ENCODE peak calls at places on chromosomes 3 and 15, in eight cellular contexts. One of them, this sample, is unnamed.
A peak's percentile ranks its signal among the peaks of the same experiment; 100 is the strongest.

GRCh38 chr3:125512135-125512920 is 7.7 kb downstream of the SNX4 start:
- DNase-seq in mammary epithelial cell: peak; percentile 51
- DNase-seq in AG09309: no peak
- DNase-seq in CD4-positive, alpha-beta T cell: no peak
- DNase-seq in RWPE1: peak; percentile 34
- DNase-seq in esophagus squamous epithelium: no peak
- DNase-seq in lower leg skin: no peak
- DNase-seq in fibroblast of lung: peak; percentile 61
- DNase-seq in this sample: peak; percentile 58

GRCh38 chr3:134087046-134087974 is 57.6 kb upstream of the SLCO2A1 start:
- DNase-seq in mammary epithelial cell: peak; percentile 52
- DNase-seq in AG09309: no peak
- DNase-seq in CD4-positive, alpha-beta T cell: no peak
- DNase-seq in RWPE1: no peak
- DNase-seq in esophagus squamous epithelium: no peak
- DNase-seq in lower leg skin: no peak
- DNase-seq in fibroblast of lung: peak; percentile 36
- DNase-seq in this sample: peak; percentile 36

GRCh38 chr3:46659285-46659684 is 34.2 kb downstream of the ALS2CL start:
- DNase-seq in mammary epithelial cell: no peak
- DNase-seq in AG09309: no peak
- DNase-seq in CD4-positive, alpha-beta T cell: no peak
- DNase-seq in RWPE1: no peak
- DNase-seq in esophagus squamous epithelium: no peak
- DNase-seq in lower leg skin: no peak
- DNase-seq in fibroblast of lung: no peak
- DNase-seq in this sample: no peak

GRCh38 chr15:91844928-91845327 is 8.6 kb upstream of the SLCO3A1 start:
- DNase-seq in mammary epithelial cell: no peak
- DNase-seq in AG09309: no peak
- DNase-seq in CD4-positive, alpha-beta T cell: no peak
- DNase-seq in RWPE1: no peak
- DNase-seq in esophagus squamous epithelium: no peak
- DNase-seq in lower leg skin: no peak
- DNase-seq in fibroblast of lung: no peak
- DNase-seq in this sample: no peak

GRCh38 chr3:183824761-183825379 is 507 bp downstream of the MAP6D1 start:
- DNase-seq in mammary epithelial cell: no peak
- DNase-seq in AG09309: no peak
- DNase-seq in CD4-positive, alpha-beta T cell: no peak
- DNase-seq in RWPE1: peak; percentile 20
- DNase-seq in esophagus squamous epithelium: no peak
- DNase-seq in lower leg skin: no peak
- DNase-seq in fibroblast of lung: peak; percentile 16
- DNase-seq in this sample: no peak

GRCh38 chr15:50148362-50148963 is 29.4 kb upstream of the ATP8B4 start:
- DNase-seq in mammary epithelial cell: peak; percentile 70
- DNase-seq in AG09309: no peak
- DNase-seq in CD4-positive, alpha-beta T cell: no peak
- DNase-seq in RWPE1: peak; percentile 25
- DNase-seq in esophagus squamous epithelium: no peak
- DNase-seq in lower leg skin: no peak
- DNase-seq in fibroblast of lung: peak; percentile 71
- DNase-seq in this sample: peak; percentile 80

GRCh38 chr3:71226565-71227281 is 356.8 kb downstream of the FOXP1 start:
- DNase-seq in mammary epithelial cell: no peak
- DNase-seq in AG09309: no peak
- DNase-seq in CD4-positive, alpha-beta T cell: peak; percentile 55
- DNase-seq in RWPE1: no peak
- DNase-seq in esophagus squamous epithelium: no peak
- DNase-seq in lower leg skin: no peak
- DNase-seq in fibroblast of lung: peak; percentile 78
- DNase-seq in this sample: no peak

GRCh38 chr3:133188996-133189395 is 150.8 kb downstream of the TMEM108 start:
- DNase-seq in mammary epithelial cell: no peak
- DNase-seq in AG09309: no peak
- DNase-seq in CD4-positive, alpha-beta T cell: no peak
- DNase-seq in RWPE1: no peak
- DNase-seq in esophagus squamous epithelium: no peak
- DNase-seq in lower leg skin: no peak
- DNase-seq in fibroblast of lung: no peak
- DNase-seq in this sample: no peak

GRCh38 chr3:148883163-148883562 is 18.1 kb downstream of the CPA3 start:
- DNase-seq in mammary epithelial cell: no peak
- DNase-seq in AG09309: no peak
- DNase-seq in CD4-positive, alpha-beta T cell: no peak
- DNase-seq in RWPE1: no peak
- DNase-seq in esophagus squamous epithelium: no peak
- DNase-seq in lower leg skin: no peak
- DNase-seq in fibroblast of lung: no peak
- DNase-seq in this sample: no peak

DNA sequence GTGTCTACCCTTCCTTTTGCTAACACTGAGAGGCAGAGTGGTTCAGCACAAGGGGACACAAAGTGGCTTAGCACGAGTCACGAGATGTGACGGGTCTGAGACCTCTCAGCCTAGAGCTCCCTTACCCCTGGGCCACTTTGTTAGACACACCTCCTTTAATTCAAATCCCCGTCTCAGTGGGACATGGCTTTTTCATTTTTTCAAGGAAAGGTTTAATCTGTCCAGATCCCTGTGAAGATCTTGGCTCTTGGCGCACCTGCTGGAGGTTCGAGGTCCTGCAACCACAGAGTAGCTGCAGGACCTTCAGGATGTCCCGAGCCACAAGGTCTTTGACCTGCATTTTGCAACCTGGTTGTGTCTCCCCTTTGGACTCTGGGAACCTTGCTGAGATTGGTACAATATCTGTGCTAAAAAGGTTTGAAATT is 52.0 kb downstream of the LPP start:
- DNase-seq in mammary epithelial cell: no peak
- DNase-seq in AG09309: no peak
- DNase-seq in CD4-positive, alpha-beta T cell: no peak
- DNase-seq in RWPE1: no peak
- DNase-seq in esophagus squamous epithelium: no peak
- DNase-seq in lower leg skin: no peak
- DNase-seq in fibroblast of lung: no peak
- DNase-seq in this sample: no peak
- TF ChIP-seq CTCF in mammary epithelial cell: peak; percentile 25
- TF ChIP-seq CTCF in AG09309: peak; percentile 5
- TF ChIP-seq CTCF in CD4-positive, alpha-beta T cell: no peak
- TF ChIP-seq CTCF in RWPE1: no peak
- TF ChIP-seq CTCF in esophagus squamous epithelium: peak; percentile 21
- TF ChIP-seq CTCF in lower leg skin: no peak
- TF ChIP-seq CTCF in fibroblast of lung: peak; percentile 6
- TF ChIP-seq CTCF in this sample: no peak

GRCh38 chr3:12708584-12709192 is 44.8 kb upstream of the RAF1 start:
- DNase-seq in mammary epithelial cell: peak; percentile 93
- DNase-seq in AG09309: peak; percentile 82
- DNase-seq in CD4-positive, alpha-beta T cell: no peak
- DNase-seq in RWPE1: peak; percentile 41
- DNase-seq in esophagus squamous epithelium: no peak
- DNase-seq in lower leg skin: no peak
- DNase-seq in fibroblast of lung: peak; percentile 95
- DNase-seq in this sample: peak; percentile 88
- TF ChIP-seq CTCF in mammary epithelial cell: peak; percentile 51
- TF ChIP-seq CTCF in AG09309: peak; percentile 52
- TF ChIP-seq CTCF in CD4-positive, alpha-beta T cell: no peak
- TF ChIP-seq CTCF in RWPE1: no peak
- TF ChIP-seq CTCF in esophagus squamous epithelium: no peak
- TF ChIP-seq CTCF in lower leg skin: no peak
- TF ChIP-seq CTCF in fibroblast of lung: peak; percentile 34
- TF ChIP-seq CTCF in this sample: peak; percentile 25

GRCh38 chr15:25417604-25418003 is 21.2 kb downstream of the UBE3A start:
- DNase-seq in mammary epithelial cell: no peak
- DNase-seq in AG09309: no peak
- DNase-seq in CD4-positive, alpha-beta T cell: no peak
- DNase-seq in RWPE1: no peak
- DNase-seq in esophagus squamous epithelium: no peak
- DNase-seq in lower leg skin: no peak
- DNase-seq in fibroblast of lung: no peak
- DNase-seq in this sample: no peak
- TF ChIP-seq CTCF in mammary epithelial cell: no peak
- TF ChIP-seq CTCF in AG09309: no peak
- TF ChIP-seq CTCF in CD4-positive, alpha-beta T cell: no peak
- TF ChIP-seq CTCF in RWPE1: no peak
- TF ChIP-seq CTCF in esophagus squamous epithelium: no peak
- TF ChIP-seq CTCF in lower leg skin: no peak
- TF ChIP-seq CTCF in fibroblast of lung: no peak
- TF ChIP-seq CTCF in this sample: no peak

DNA sequence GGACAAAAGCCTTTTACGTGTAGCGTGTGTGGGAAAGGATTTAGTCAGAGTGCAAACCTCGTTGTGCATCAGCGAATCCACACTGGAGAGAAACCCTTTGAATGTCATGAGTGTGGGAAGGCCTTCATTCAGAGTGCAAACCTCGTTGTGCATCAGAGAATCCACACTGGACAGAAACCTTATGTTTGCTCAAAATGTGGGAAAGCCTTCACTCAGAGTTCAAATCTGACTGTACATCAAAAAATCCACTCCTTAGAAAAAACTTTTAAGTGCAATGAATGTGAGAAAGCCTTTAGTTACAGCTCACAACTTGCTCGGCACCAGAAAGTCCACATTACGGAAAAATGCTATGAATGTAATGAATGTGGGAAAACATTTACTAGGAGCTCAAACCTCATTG is 10.5 kb downstream of the ZNF35 start:
- DNase-seq in mammary epithelial cell: no peak
- DNase-seq in AG09309: no peak
- DNase-seq in CD4-positive, alpha-beta T cell: no peak
- DNase-seq in RWPE1: no peak
- DNase-seq in esophagus squamous epithelium: no peak
- DNase-seq in lower leg skin: no peak
- DNase-seq in fibroblast of lung: no peak
- DNase-seq in this sample: no peak
- TF ChIP-seq CTCF in mammary epithelial cell: no peak
- TF ChIP-seq CTCF in AG09309: no peak
- TF ChIP-seq CTCF in CD4-positive, alpha-beta T cell: no peak
- TF ChIP-seq CTCF in RWPE1: no peak
- TF ChIP-seq CTCF in esophagus squamous epithelium: no peak
- TF ChIP-seq CTCF in lower leg skin: no peak
- TF ChIP-seq CTCF in fibroblast of lung: no peak
- TF ChIP-seq CTCF in this sample: no peak

GRCh38 chr15:51735611-51736010 is 1.8 kb downstream of the LYSMD2 start:
- DNase-seq in mammary epithelial cell: no peak
- DNase-seq in AG09309: no peak
- DNase-seq in CD4-positive, alpha-beta T cell: no peak
- DNase-seq in RWPE1: no peak
- DNase-seq in esophagus squamous epithelium: no peak
- DNase-seq in lower leg skin: no peak
- DNase-seq in fibroblast of lung: no peak
- DNase-seq in this sample: no peak
- TF ChIP-seq CTCF in mammary epithelial cell: no peak
- TF ChIP-seq CTCF in AG09309: no peak
- TF ChIP-seq CTCF in CD4-positive, alpha-beta T cell: no peak
- TF ChIP-seq CTCF in RWPE1: no peak
- TF ChIP-seq CTCF in esophagus squamous epithelium: no peak
- TF ChIP-seq CTCF in lower leg skin: no peak
- TF ChIP-seq CTCF in fibroblast of lung: no peak
- TF ChIP-seq CTCF in this sample: no peak

DNA sequence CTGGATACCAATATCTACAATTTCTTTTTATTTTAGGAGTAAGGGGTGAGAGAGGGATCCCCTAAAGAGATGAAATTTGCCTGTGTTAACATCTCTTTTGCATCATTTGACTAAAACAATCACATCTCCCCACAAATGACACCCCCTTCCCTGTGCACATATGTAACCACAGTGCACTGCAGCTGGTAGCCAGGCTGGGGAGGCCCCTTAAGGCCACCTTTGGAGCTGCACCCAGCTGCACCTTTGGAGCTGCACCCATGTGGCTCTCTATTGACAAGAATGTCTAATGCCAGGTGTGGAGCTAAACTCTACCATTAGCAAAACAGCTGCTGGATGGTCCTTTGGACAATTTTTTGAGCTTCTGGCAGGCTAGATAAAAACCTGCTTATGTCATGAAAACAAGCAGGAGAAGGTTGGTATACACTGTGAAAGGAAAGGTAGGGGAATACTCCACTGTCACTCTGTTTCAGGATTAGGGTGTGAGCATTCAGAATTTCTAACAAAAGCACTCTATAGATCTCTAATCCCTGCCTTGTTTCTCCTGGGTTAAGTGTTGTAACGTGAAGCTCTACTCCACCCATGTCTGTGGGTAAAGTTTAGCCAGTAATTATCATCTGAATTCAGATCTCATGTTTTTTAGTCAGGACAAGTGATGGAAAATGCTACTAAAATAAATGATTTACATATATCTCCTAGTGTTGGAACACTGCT is 52.1 kb downstream of the TFG start:
- DNase-seq in mammary epithelial cell: no peak
- DNase-seq in AG09309: no peak
- DNase-seq in CD4-positive, alpha-beta T cell: no peak
- DNase-seq in RWPE1: peak; percentile 8
- DNase-seq in esophagus squamous epithelium: no peak
- DNase-seq in lower leg skin: no peak
- DNase-seq in fibroblast of lung: no peak
- DNase-seq in this sample: peak; percentile 32
- TF ChIP-seq CTCF in mammary epithelial cell: peak; percentile 47
- TF ChIP-seq CTCF in AG09309: peak; percentile 11
- TF ChIP-seq CTCF in CD4-positive, alpha-beta T cell: peak; percentile 24
- TF ChIP-seq CTCF in RWPE1: no peak
- TF ChIP-seq CTCF in esophagus squamous epithelium: no peak
- TF ChIP-seq CTCF in lower leg skin: no peak
- TF ChIP-seq CTCF in fibroblast of lung: peak; percentile 8
- TF ChIP-seq CTCF in this sample: peak; percentile 16

DNA sequence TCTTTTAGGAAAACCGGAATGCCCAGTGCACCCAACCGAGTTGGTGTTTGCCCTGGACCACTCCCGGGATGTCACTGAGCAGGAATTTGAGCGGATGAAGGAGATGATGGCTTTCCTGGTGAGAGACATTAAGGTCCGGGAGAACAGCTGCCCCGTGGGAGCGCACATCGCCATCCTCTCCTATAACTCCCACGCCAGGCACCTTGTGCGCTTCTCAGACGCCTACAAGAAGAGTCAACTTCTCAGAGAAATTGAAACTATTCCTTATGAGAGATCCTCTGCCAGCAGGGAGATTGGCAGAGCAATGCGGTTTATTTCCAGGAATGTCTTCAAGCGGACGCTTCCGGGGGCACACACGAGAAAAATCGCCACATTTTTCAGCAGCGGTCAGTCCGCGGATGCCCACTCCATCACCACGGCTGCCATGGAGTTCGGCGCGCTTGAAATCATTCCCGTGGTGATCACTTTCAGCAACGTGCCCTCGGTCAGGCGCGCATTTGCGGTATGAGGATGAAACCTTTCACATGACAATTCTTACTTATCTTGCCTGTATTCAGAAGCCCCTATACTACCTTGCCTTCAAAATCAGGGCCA is 97.5 kb downstream of the PIK3R4 start:
- DNase-seq in mammary epithelial cell: no peak
- DNase-seq in AG09309: no peak
- DNase-seq in CD4-positive, alpha-beta T cell: no peak
- DNase-seq in RWPE1: no peak
- DNase-seq in esophagus squamous epithelium: no peak
- DNase-seq in lower leg skin: no peak
- DNase-seq in fibroblast of lung: no peak
- DNase-seq in this sample: no peak
- TF ChIP-seq CTCF in mammary epithelial cell: no peak
- TF ChIP-seq CTCF in AG09309: no peak
- TF ChIP-seq CTCF in CD4-positive, alpha-beta T cell: no peak
- TF ChIP-seq CTCF in RWPE1: no peak
- TF ChIP-seq CTCF in esophagus squamous epithelium: no peak
- TF ChIP-seq CTCF in lower leg skin: no peak
- TF ChIP-seq CTCF in fibroblast of lung: no peak
- TF ChIP-seq CTCF in this sample: no peak

GRCh38 chr15:93349146-93349545 is 260.1 kb upstream of the RGMA start:
- DNase-seq in mammary epithelial cell: no peak
- DNase-seq in AG09309: no peak
- DNase-seq in CD4-positive, alpha-beta T cell: no peak
- DNase-seq in RWPE1: no peak
- DNase-seq in esophagus squamous epithelium: no peak
- DNase-seq in lower leg skin: no peak
- DNase-seq in fibroblast of lung: no peak
- DNase-seq in this sample: no peak
- TF ChIP-seq CTCF in mammary epithelial cell: no peak
- TF ChIP-seq CTCF in AG09309: no peak
- TF ChIP-seq CTCF in CD4-positive, alpha-beta T cell: no peak
- TF ChIP-seq CTCF in RWPE1: no peak
- TF ChIP-seq CTCF in esophagus squamous epithelium: no peak
- TF ChIP-seq CTCF in lower leg skin: no peak
- TF ChIP-seq CTCF in fibroblast of lung: no peak
- TF ChIP-seq CTCF in this sample: no peak

This sample was measured in MCF 10A.